ENCODE peak calls at places on chromosomes 2 and 18, in six cellular contexts. One of them, this sample, is unnamed.

GRCh38 chr2:208595386-208596275 is 189.0 kb downstream of the PTH2R start:
- DNase-seq in mesenchymal stem cell: no peak
- DNase-seq in mesendoderm: no peak
- DNase-seq in H9: no peak
- DNase-seq in H1: no peak
- DNase-seq in neuronal stem cell: no peak
- DNase-seq in this sample: no peak

GRCh38 chr2:238449909-238450417 is 23.2 kb downstream of the ASB1 start:
- DNase-seq in H9: no peak
- DNase-seq in H1: no peak
- DNase-seq in neuronal stem cell: no peak
- DNase-seq in mesenchymal stem cell: peak
- DNase-seq in mesendoderm: peak
- DNase-seq in this sample: peak

GRCh38 chr2:231926761-231927565 is 767 bp upstream of the NPPC start:
- DNase-seq in mesendoderm: peak
- DNase-seq in H1: no peak
- DNase-seq in mesenchymal stem cell: no peak
- DNase-seq in H9: peak
- DNase-seq in neuronal stem cell: peak
- DNase-seq in this sample: peak

GRCh38 chr18:46334200-46334553 is 230.0 kb downstream of the HAUS1 start:
- DNase-seq in mesendoderm: no peak
- DNase-seq in mesenchymal stem cell: no peak
- DNase-seq in H9: no peak
- DNase-seq in H1: no peak
- DNase-seq in neuronal stem cell: no peak
- DNase-seq in this sample: no peak

GRCh38 chr18:78499586-78499985 is 480.0 kb upstream of the SALL3 start:
- DNase-seq in mesendoderm: no peak
- DNase-seq in H9: no peak
- DNase-seq in neuronal stem cell: no peak
- DNase-seq in H1: no peak
- DNase-seq in mesenchymal stem cell: no peak
- DNase-seq in this sample: no peak

GRCh38 chr18:3585656-3586509 is 135.9 kb downstream of the TGIF1 start:
- DNase-seq in mesendoderm: peak
- DNase-seq in mesenchymal stem cell: peak
- DNase-seq in H9: peak
- DNase-seq in H1: peak
- DNase-seq in neuronal stem cell: peak
- DNase-seq in this sample: peak

GRCh38 chr18:29163596-29163995 is 986.7 kb upstream of the CDH2 start:
- DNase-seq in H9: no peak
- DNase-seq in H1: no peak
- DNase-seq in neuronal stem cell: no peak
- DNase-seq in mesendoderm: no peak
- DNase-seq in mesenchymal stem cell: no peak
- DNase-seq in this sample: no peak

GRCh38 chr18:33440011-33440383 is 524 bp downstream of the CCDC178 start:
- DNase-seq in H9: peak
- DNase-seq in mesendoderm: peak
- DNase-seq in neuronal stem cell: peak
- DNase-seq in H1: peak
- DNase-seq in mesenchymal stem cell: peak
- DNase-seq in this sample: peak

GRCh38 chr2:214902273-214902672 is 92.8 kb upstream of the BARD1 start:
- DNase-seq in H1: no peak
- DNase-seq in mesenchymal stem cell: no peak
- DNase-seq in mesendoderm: no peak
- DNase-seq in H9: no peak
- DNase-seq in neuronal stem cell: peak
- DNase-seq in this sample: no peak

GRCh38 chr2:237695201-237695780 is 67.9 kb downstream of the LRRFIP1 start:
- DNase-seq in H9: peak
- DNase-seq in mesendoderm: no peak
- DNase-seq in H1: no peak
- DNase-seq in mesenchymal stem cell: peak
- DNase-seq in neuronal stem cell: no peak
- DNase-seq in this sample: peak

GRCh38 chr18:47985837-47986236 is 55.4 kb upstream of the SMAD2 start:
- DNase-seq in mesendoderm: no peak
- DNase-seq in H1: no peak
- DNase-seq in neuronal stem cell: no peak
- DNase-seq in H9: no peak
- DNase-seq in mesenchymal stem cell: no peak
- DNase-seq in this sample: no peak

GRCh38 chr2:46989491-46990230 is 74.1 kb upstream of the MCFD2 start:
- DNase-seq in mesenchymal stem cell: no peak
- DNase-seq in mesendoderm: no peak
- DNase-seq in H9: no peak
- DNase-seq in neuronal stem cell: no peak
- DNase-seq in H1: no peak
- DNase-seq in this sample: no peak

GRCh38 chr2:173414823-173415322 is 60.2 kb downstream of the CDCA7 start:
- DNase-seq in mesendoderm: no peak
- DNase-seq in H1: no peak
- DNase-seq in neuronal stem cell: no peak
- DNase-seq in H9: no peak
- DNase-seq in mesenchymal stem cell: peak
- DNase-seq in this sample: peak

GRCh38 chr2:218745559-218746469 is 35.2 kb downstream of the TTLL4 start:
- DNase-seq in neuronal stem cell: no peak
- DNase-seq in H1: no peak
- DNase-seq in H9: no peak
- DNase-seq in mesendoderm: no peak
- DNase-seq in mesenchymal stem cell: no peak
- DNase-seq in this sample: peak

GRCh38 chr2:68387408-68388350 is 22.6 kb downstream of the PLEK start:
- DNase-seq in mesenchymal stem cell: no peak
- DNase-seq in neuronal stem cell: no peak
- DNase-seq in mesendoderm: no peak
- DNase-seq in H9: no peak
- DNase-seq in H1: no peak
- DNase-seq in this sample: no peak

GRCh38 chr2:64369706-64370105 is 84.3 kb upstream of the LGALSL start:
- DNase-seq in mesenchymal stem cell: no peak
- DNase-seq in H9: no peak
- DNase-seq in H1: no peak
- DNase-seq in mesendoderm: no peak
- DNase-seq in neuronal stem cell: no peak
- DNase-seq in this sample: no peak

GRCh38 chr2:46487667-46488333 is 8.4 kb downstream of the TMEM247 start:
- DNase-seq in neuronal stem cell: no peak
- DNase-seq in mesenchymal stem cell: peak
- DNase-seq in H9: peak
- DNase-seq in mesendoderm: peak
- DNase-seq in H1: no peak
- DNase-seq in this sample: peak

GRCh38 chr2:56198936-56199335 is 15.1 kb downstream of the CCDC85A start:
- DNase-seq in H1: no peak
- DNase-seq in H9: no peak
- DNase-seq in mesendoderm: no peak
- DNase-seq in mesenchymal stem cell: no peak
- DNase-seq in neuronal stem cell: no peak
- DNase-seq in this sample: no peak

GRCh38 chr2:191927319-191927867 is 80.5 kb upstream of the CAVIN2 start:
- DNase-seq in mesendoderm: peak
- DNase-seq in H1: no peak
- DNase-seq in neuronal stem cell: no peak
- DNase-seq in mesenchymal stem cell: peak
- DNase-seq in H9: no peak
- DNase-seq in this sample: peak

GRCh38 chr2:17208511-17208910 is 309.7 kb downstream of the RAD51AP2 start:
- DNase-seq in mesendoderm: peak
- DNase-seq in H9: no peak
- DNase-seq in neuronal stem cell: no peak
- DNase-seq in mesenchymal stem cell: peak
- DNase-seq in H1: no peak
- DNase-seq in this sample: peak

GRCh38 chr2:226495466-226496161 is 304.0 kb downstream of the IRS1 start:
- DNase-seq in H1: no peak
- DNase-seq in mesenchymal stem cell: no peak
- DNase-seq in neuronal stem cell: peak
- DNase-seq in H9: no peak
- DNase-seq in mesendoderm: no peak
- DNase-seq in this sample: no peak

GRCh38 chr18:75031717-75032317 is 177.1 kb downstream of the PTGR3 start:
- DNase-seq in H1: no peak
- DNase-seq in neuronal stem cell: no peak
- DNase-seq in H9: no peak
- DNase-seq in mesendoderm: no peak
- DNase-seq in mesenchymal stem cell: no peak
- DNase-seq in this sample: peak

GRCh38 chr2:190591972-190592371 is 56.9 kb upstream of the NAB1 start:
- DNase-seq in mesenchymal stem cell: no peak
- DNase-seq in neuronal stem cell: no peak
- DNase-seq in H9: no peak
- DNase-seq in mesendoderm: no peak
- DNase-seq in H1: no peak
- DNase-seq in this sample: no peak

GRCh38 chr2:240982821-240983281 is 15.6 kb upstream of the SNED1 start:
- DNase-seq in H1: no peak
- DNase-seq in neuronal stem cell: no peak
- DNase-seq in mesenchymal stem cell: no peak
- DNase-seq in mesendoderm: no peak
- DNase-seq in H9: no peak
- DNase-seq in this sample: no peak

GRCh38 chr18:50192903-50193795 is 1.8 kb downstream of the MYO5B start:
- DNase-seq in neuronal stem cell: no peak
- DNase-seq in mesendoderm: no peak
- DNase-seq in H9: peak
- DNase-seq in H1: no peak
- DNase-seq in mesenchymal stem cell: no peak
- DNase-seq in this sample: no peak

GRCh38 chr2:137179542-137179941 is 414.2 kb downstream of the THSD7B start:
- DNase-seq in neuronal stem cell: no peak
- DNase-seq in mesendoderm: no peak
- DNase-seq in H1: no peak
- DNase-seq in mesenchymal stem cell: no peak
- DNase-seq in H9: no peak
- DNase-seq in this sample: no peak

GRCh38 chr18:8800041-8800441 is 94.7 kb downstream of the MTCL1 start:
- DNase-seq in H1: no peak
- DNase-seq in mesendoderm: no peak
- DNase-seq in mesenchymal stem cell: no peak
- DNase-seq in neuronal stem cell: no peak
- DNase-seq in H9: no peak
- DNase-seq in this sample: peak
- H2BK15ac ChIP-seq in H1: no peak
- H2BK15ac ChIP-seq in mesendoderm: no peak
- H2BK15ac ChIP-seq in mesenchymal stem cell: peak
- H2BK15ac ChIP-seq in neuronal stem cell: no peak
- H2BK15ac ChIP-seq in H9: no peak
- H2BK15ac ChIP-seq in this sample: peak

DNA sequence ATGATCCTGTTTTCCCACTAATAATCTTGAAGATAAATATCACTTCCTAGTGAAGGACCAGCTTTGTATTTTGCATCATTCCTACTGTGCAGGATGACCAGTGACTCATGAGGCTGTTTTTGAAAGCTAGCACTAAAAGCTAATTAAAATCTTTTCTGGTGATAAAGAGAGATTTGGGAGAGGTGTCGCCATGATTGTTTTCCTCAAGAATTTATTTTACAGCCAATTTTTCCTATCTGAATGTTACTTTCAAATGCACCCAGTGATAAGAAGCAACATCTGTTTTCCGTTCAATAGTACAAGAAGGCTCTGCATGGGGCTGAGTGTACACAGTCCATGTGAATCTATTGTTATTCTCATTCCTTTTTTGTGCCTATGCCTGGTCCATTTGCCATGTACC is 28.3 kb downstream of the MEIS1 start:
- DNase-seq in mesendoderm: no peak
- DNase-seq in H1: no peak
- DNase-seq in neuronal stem cell: no peak
- DNase-seq in mesenchymal stem cell: peak
- DNase-seq in H9: no peak
- DNase-seq in this sample: no peak
- H2BK15ac ChIP-seq in mesendoderm: no peak
- H2BK15ac ChIP-seq in H1: no peak
- H2BK15ac ChIP-seq in neuronal stem cell: no peak
- H2BK15ac ChIP-seq in mesenchymal stem cell: no peak
- H2BK15ac ChIP-seq in H9: no peak
- H2BK15ac ChIP-seq in this sample: no peak

DNA sequence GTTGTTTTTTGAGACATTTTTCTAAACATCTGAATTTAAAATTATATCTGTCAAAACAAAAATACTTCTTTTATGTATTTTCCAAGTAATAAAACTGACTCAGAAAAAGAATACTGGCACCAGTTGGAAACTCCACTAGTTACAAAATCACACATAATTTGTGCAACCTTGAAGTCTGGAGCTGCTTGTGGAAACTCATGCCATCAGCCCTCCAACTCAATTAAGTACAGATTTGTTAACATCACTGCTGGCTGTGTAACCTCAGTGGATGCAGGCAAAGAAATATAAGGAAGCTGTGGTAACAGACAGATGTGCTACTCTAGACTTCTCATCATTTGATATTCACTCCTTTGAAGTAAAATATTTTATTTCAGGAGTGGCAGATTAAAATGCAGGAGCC is 30.0 kb upstream of the RAPH1 start:
- DNase-seq in H9: no peak
- DNase-seq in H1: no peak
- DNase-seq in mesendoderm: no peak
- DNase-seq in mesenchymal stem cell: no peak
- DNase-seq in neuronal stem cell: no peak
- DNase-seq in this sample: no peak
- H2BK15ac ChIP-seq in H9: no peak
- H2BK15ac ChIP-seq in H1: no peak
- H2BK15ac ChIP-seq in mesendoderm: no peak
- H2BK15ac ChIP-seq in mesenchymal stem cell: no peak
- H2BK15ac ChIP-seq in neuronal stem cell: no peak
- H2BK15ac ChIP-seq in this sample: no peak

GRCh38 chr2:120419955-120420354 is 74.0 kb downstream of the INHBB start:
- DNase-seq in mesenchymal stem cell: no peak
- DNase-seq in H9: no peak
- DNase-seq in neuronal stem cell: no peak
- DNase-seq in H1: no peak
- DNase-seq in mesendoderm: no peak
- DNase-seq in this sample: no peak

GRCh38 chr2:120421830-120422175 is 75.9 kb downstream of the INHBB start:
- DNase-seq in mesenchymal stem cell: no peak
- DNase-seq in mesendoderm: no peak
- DNase-seq in neuronal stem cell: no peak
- DNase-seq in H1: no peak
- DNase-seq in H9: peak
- DNase-seq in this sample: no peak

GRCh38 chr2:120422761-120423160 is 76.8 kb downstream of the INHBB start:
- DNase-seq in neuronal stem cell: no peak
- DNase-seq in H9: no peak
- DNase-seq in mesendoderm: no peak
- DNase-seq in mesenchymal stem cell: no peak
- DNase-seq in H1: no peak
- DNase-seq in this sample: no peak

GRCh38 chr2:120423167-120423943 is 77.4 kb downstream of the INHBB start:
- DNase-seq in H1: no peak
- DNase-seq in neuronal stem cell: no peak
- DNase-seq in mesenchymal stem cell: no peak
- DNase-seq in H9: peak
- DNase-seq in mesendoderm: peak
- DNase-seq in this sample: no peak

GRCh38 chr2:120421126-120421829 is 75.3 kb downstream of the INHBB start:
- DNase-seq in H1: no peak
- DNase-seq in mesendoderm: no peak
- DNase-seq in neuronal stem cell: no peak
- DNase-seq in H9: no peak
- DNase-seq in mesenchymal stem cell: no peak
- DNase-seq in this sample: no peak
- H2BK15ac ChIP-seq in H1: no peak
- H2BK15ac ChIP-seq in mesendoderm: no peak
- H2BK15ac ChIP-seq in neuronal stem cell: no peak
- H2BK15ac ChIP-seq in H9: no peak
- H2BK15ac ChIP-seq in mesenchymal stem cell: no peak
- H2BK15ac ChIP-seq in this sample: no peak